ENCODE peak calls at places on chromosomes 1 and 21, in four cellular contexts. One of them, this sample, is unnamed.

GRCh38 chr1:40315795-40316594 is 1.1 kb downstream of the COL9A2 start:
- DNase-seq in NCI-H526: peak
- DNase-seq in activated T-helper 1 cell treated with Interleukin-2 at 50 U/mL for 16 hours: no peak
- DNase-seq in CD8-positive, alpha-beta memory T cell: peak
- DNase-seq in this sample: no peak

GRCh38 chr1:181033799-181034391 is at the start of gene MR1:
- DNase-seq in activated T-helper 1 cell treated with Interleukin-2 at 50 U/mL for 16 hours: no peak
- DNase-seq in CD8-positive, alpha-beta memory T cell: peak
- DNase-seq in NCI-H526: peak
- DNase-seq in this sample: peak

GRCh38 chr1:46367072-46367471 is 26.5 kb downstream of the NSUN4 start:
- DNase-seq in CD8-positive, alpha-beta memory T cell: no peak
- DNase-seq in NCI-H526: no peak
- DNase-seq in activated T-helper 1 cell treated with Interleukin-2 at 50 U/mL for 16 hours: no peak
- DNase-seq in this sample: no peak

GRCh38 chr21:40120944-40121575 is 253.8 kb downstream of the PCP4 start:
- DNase-seq in CD8-positive, alpha-beta memory T cell: no peak
- DNase-seq in activated T-helper 1 cell treated with Interleukin-2 at 50 U/mL for 16 hours: no peak
- DNase-seq in NCI-H526: no peak
- DNase-seq in this sample: peak

GRCh38 chr1:35622510-35623171 is 18.7 kb downstream of the PSMB2 start:
- DNase-seq in NCI-H526: no peak
- DNase-seq in CD8-positive, alpha-beta memory T cell: no peak
- DNase-seq in activated T-helper 1 cell treated with Interleukin-2 at 50 U/mL for 16 hours: no peak
- DNase-seq in this sample: no peak

GRCh38 chr1:196877964-196878363 is 9.9 kb upstream of the CFHR4 start:
- DNase-seq in activated T-helper 1 cell treated with Interleukin-2 at 50 U/mL for 16 hours: no peak
- DNase-seq in NCI-H526: no peak
- DNase-seq in CD8-positive, alpha-beta memory T cell: no peak
- DNase-seq in this sample: peak

GRCh38 chr21:34567574-34567973 is 47.3 kb downstream of the RCAN1 start:
- DNase-seq in CD8-positive, alpha-beta memory T cell: no peak
- DNase-seq in NCI-H526: no peak
- DNase-seq in activated T-helper 1 cell treated with Interleukin-2 at 50 U/mL for 16 hours: no peak
- DNase-seq in this sample: no peak

GRCh38 chr1:30014031-30014430 is 709.4 kb downstream of the MATN1 start:
- DNase-seq in CD8-positive, alpha-beta memory T cell: no peak
- DNase-seq in NCI-H526: no peak
- DNase-seq in activated T-helper 1 cell treated with Interleukin-2 at 50 U/mL for 16 hours: no peak
- DNase-seq in this sample: no peak

GRCh38 chr1:67367370-67368345 is 60.0 kb downstream of the IL12RB2 start:
- DNase-seq in activated T-helper 1 cell treated with Interleukin-2 at 50 U/mL for 16 hours: no peak
- DNase-seq in NCI-H526: no peak
- DNase-seq in CD8-positive, alpha-beta memory T cell: no peak
- DNase-seq in this sample: peak

GRCh38 chr1:20079661-20080305 is 9.8 kb downstream of the PLA2G5 start:
- DNase-seq in activated T-helper 1 cell treated with Interleukin-2 at 50 U/mL for 16 hours: no peak
- DNase-seq in CD8-positive, alpha-beta memory T cell: no peak
- DNase-seq in NCI-H526: no peak
- DNase-seq in this sample: no peak

GRCh38 chr1:92736395-92736794 is 48.5 kb downstream of the EVI5 start:
- DNase-seq in CD8-positive, alpha-beta memory T cell: no peak
- DNase-seq in activated T-helper 1 cell treated with Interleukin-2 at 50 U/mL for 16 hours: no peak
- DNase-seq in NCI-H526: peak
- DNase-seq in this sample: no peak

GRCh38 chr1:185541861-185542260 is 192.3 kb upstream of the HMCN1 start:
- DNase-seq in CD8-positive, alpha-beta memory T cell: no peak
- DNase-seq in NCI-H526: no peak
- DNase-seq in activated T-helper 1 cell treated with Interleukin-2 at 50 U/mL for 16 hours: no peak
- DNase-seq in this sample: no peak

GRCh38 chr1:8343464-8344001 is 25.6 kb downstream of the SLC45A1 start:
- DNase-seq in CD8-positive, alpha-beta memory T cell: no peak
- DNase-seq in activated T-helper 1 cell treated with Interleukin-2 at 50 U/mL for 16 hours: no peak
- DNase-seq in NCI-H526: no peak
- DNase-seq in this sample: peak

GRCh38 chr1:14924012-14924452 is 229.5 kb upstream of the TMEM51 start:
- DNase-seq in activated T-helper 1 cell treated with Interleukin-2 at 50 U/mL for 16 hours: peak
- DNase-seq in CD8-positive, alpha-beta memory T cell: no peak
- DNase-seq in NCI-H526: no peak
- DNase-seq in this sample: peak

GRCh38 chr1:215786997-215787396 is 219.9 kb downstream of the KCTD3 start:
- DNase-seq in activated T-helper 1 cell treated with Interleukin-2 at 50 U/mL for 16 hours: no peak
- DNase-seq in NCI-H526: no peak
- DNase-seq in CD8-positive, alpha-beta memory T cell: no peak
- DNase-seq in this sample: no peak

GRCh38 chr1:56151402-56151801 is 428.0 kb downstream of the PLPP3 start:
- DNase-seq in activated T-helper 1 cell treated with Interleukin-2 at 50 U/mL for 16 hours: no peak
- DNase-seq in CD8-positive, alpha-beta memory T cell: no peak
- DNase-seq in NCI-H526: no peak
- DNase-seq in this sample: no peak

GRCh38 chr1:45752441-45753052 is 2.1 kb upstream of the IPP start:
- DNase-seq in activated T-helper 1 cell treated with Interleukin-2 at 50 U/mL for 16 hours: no peak
- DNase-seq in NCI-H526: no peak
- DNase-seq in CD8-positive, alpha-beta memory T cell: no peak
- DNase-seq in this sample: peak

GRCh38 chr1:30744060-30744756 is 13.4 kb downstream of the LAPTM5 start:
- DNase-seq in NCI-H526: no peak
- DNase-seq in activated T-helper 1 cell treated with Interleukin-2 at 50 U/mL for 16 hours: no peak
- DNase-seq in CD8-positive, alpha-beta memory T cell: peak
- DNase-seq in this sample: no peak

GRCh38 chr1:115714572-115715141 is 53.9 kb downstream of the CASQ2 start:
- DNase-seq in activated T-helper 1 cell treated with Interleukin-2 at 50 U/mL for 16 hours: no peak
- DNase-seq in CD8-positive, alpha-beta memory T cell: no peak
- DNase-seq in NCI-H526: no peak
- DNase-seq in this sample: no peak

GRCh38 chr1:98940069-98940468 is 64.6 kb downstream of the PLPPR5 start:
- DNase-seq in NCI-H526: no peak
- DNase-seq in CD8-positive, alpha-beta memory T cell: no peak
- DNase-seq in activated T-helper 1 cell treated with Interleukin-2 at 50 U/mL for 16 hours: no peak
- DNase-seq in this sample: no peak

GRCh38 chr1:22790232-22791008 is 79.8 kb downstream of the EPHB2 start:
- DNase-seq in CD8-positive, alpha-beta memory T cell: no peak
- DNase-seq in activated T-helper 1 cell treated with Interleukin-2 at 50 U/mL for 16 hours: no peak
- DNase-seq in NCI-H526: no peak
- DNase-seq in this sample: no peak

GRCh38 chr1:182166321-182166720 is 104.8 kb upstream of the ZNF648 start:
- DNase-seq in activated T-helper 1 cell treated with Interleukin-2 at 50 U/mL for 16 hours: no peak
- DNase-seq in NCI-H526: no peak
- DNase-seq in CD8-positive, alpha-beta memory T cell: no peak
- DNase-seq in this sample: no peak

GRCh38 chr1:184843732-184844495 is 89.3 kb upstream of the EDEM3 start:
- DNase-seq in CD8-positive, alpha-beta memory T cell: peak
- DNase-seq in activated T-helper 1 cell treated with Interleukin-2 at 50 U/mL for 16 hours: peak
- DNase-seq in NCI-H526: no peak
- DNase-seq in this sample: no peak

GRCh38 chr1:53311104-53311908 is 16.6 kb downstream of the LRP8 start:
- DNase-seq in CD8-positive, alpha-beta memory T cell: no peak
- DNase-seq in activated T-helper 1 cell treated with Interleukin-2 at 50 U/mL for 16 hours: no peak
- DNase-seq in NCI-H526: no peak
- DNase-seq in this sample: no peak

This sample was measured in NCI-H460.